ENCODE peak calls at places on chromosome 4, in seven cellular contexts. One of them, this sample, is unnamed.

GRCh38 chr4:120071192-120071795 is 4.6 kb upstream of the MAD2L1 start:
- DNase-seq in neuronal stem cell: peak; percentile 31
- DNase-seq in mesenchymal stem cell: peak; percentile 71
- DNase-seq in IMR-90: peak; percentile 80
- DNase-seq in H9: no peak
- DNase-seq in H1: no peak
- DNase-seq in mesendoderm: peak; percentile 50
- DNase-seq in this sample: peak; percentile 82

GRCh38 chr4:158754385-158755180 is 14.2 kb upstream of the FNIP2 start:
- DNase-seq in neuronal stem cell: no peak
- DNase-seq in mesenchymal stem cell: no peak
- DNase-seq in IMR-90: peak; percentile 70
- DNase-seq in H9: no peak
- DNase-seq in H1: no peak
- DNase-seq in mesendoderm: no peak
- DNase-seq in this sample: peak; percentile 43

GRCh38 chr4:83932996-83933395 is 397.1 kb downstream of the GPAT3 start:
- DNase-seq in neuronal stem cell: no peak
- DNase-seq in mesenchymal stem cell: no peak
- DNase-seq in IMR-90: peak; percentile 10
- DNase-seq in H9: no peak
- DNase-seq in H1: no peak
- DNase-seq in mesendoderm: no peak
- DNase-seq in this sample: no peak

GRCh38 chr4:126678608-126679007 is 954.1 kb upstream of the INTU start:
- DNase-seq in neuronal stem cell: no peak
- DNase-seq in mesenchymal stem cell: no peak
- DNase-seq in IMR-90: no peak
- DNase-seq in H9: no peak
- DNase-seq in H1: no peak
- DNase-seq in mesendoderm: no peak
- DNase-seq in this sample: no peak

GRCh38 chr4:115580901-115581300 is 467.5 kb upstream of the NDST4 start:
- DNase-seq in neuronal stem cell: no peak
- DNase-seq in mesenchymal stem cell: no peak
- DNase-seq in IMR-90: no peak
- DNase-seq in H9: no peak
- DNase-seq in H1: no peak
- DNase-seq in mesendoderm: no peak
- DNase-seq in this sample: no peak

GRCh38 chr4:62210521-62210920 is 1010.4 kb downstream of the ADGRL3 start:
- DNase-seq in neuronal stem cell: no peak
- DNase-seq in mesenchymal stem cell: peak; percentile 4
- DNase-seq in IMR-90: no peak
- DNase-seq in H9: no peak
- DNase-seq in H1: no peak
- DNase-seq in mesendoderm: no peak
- DNase-seq in this sample: no peak

GRCh38 chr4:11455201-11455835 is 26.6 kb upstream of the HS3ST1 start:
- DNase-seq in neuronal stem cell: no peak
- DNase-seq in mesenchymal stem cell: no peak
- DNase-seq in IMR-90: no peak
- DNase-seq in H9: no peak
- DNase-seq in H1: no peak
- DNase-seq in mesendoderm: no peak
- DNase-seq in this sample: no peak

GRCh38 chr4:110467400-110467799 is 8.6 kb upstream of the ENPEP start:
- DNase-seq in neuronal stem cell: no peak
- DNase-seq in mesenchymal stem cell: no peak
- DNase-seq in IMR-90: no peak
- DNase-seq in H9: no peak
- DNase-seq in H1: no peak
- DNase-seq in mesendoderm: no peak
- DNase-seq in this sample: no peak

GRCh38 chr4:106583567-106583966 is 215.0 kb upstream of the GIMD1 start:
- DNase-seq in neuronal stem cell: no peak
- DNase-seq in mesenchymal stem cell: peak; percentile 80
- DNase-seq in IMR-90: peak; percentile 94
- DNase-seq in H9: no peak
- DNase-seq in H1: no peak
- DNase-seq in mesendoderm: peak; percentile 57
- DNase-seq in this sample: peak; percentile 3

GRCh38 chr4:11160288-11160687 is 268.4 kb downstream of the HS3ST1 start:
- DNase-seq in neuronal stem cell: no peak
- DNase-seq in mesenchymal stem cell: no peak
- DNase-seq in IMR-90: no peak
- DNase-seq in H9: no peak
- DNase-seq in H1: no peak
- DNase-seq in mesendoderm: no peak
- DNase-seq in this sample: no peak

GRCh38 chr4:123580981-123581664 is 184.5 kb downstream of the SPRY1 start:
- DNase-seq in neuronal stem cell: no peak
- DNase-seq in mesenchymal stem cell: no peak
- DNase-seq in IMR-90: no peak
- DNase-seq in H9: no peak
- DNase-seq in H1: no peak
- DNase-seq in mesendoderm: no peak
- DNase-seq in this sample: no peak

GRCh38 chr4:84596826-84597225 is 13.9 kb downstream of the CDS1 start:
- DNase-seq in neuronal stem cell: no peak
- DNase-seq in mesenchymal stem cell: no peak
- DNase-seq in IMR-90: no peak
- DNase-seq in H9: peak; percentile 67
- DNase-seq in H1: no peak
- DNase-seq in mesendoderm: peak; percentile 84
- DNase-seq in this sample: peak; percentile 38

GRCh38 chr4:122911588-122911987 is 10.8 kb downstream of the NUDT6 start:
- DNase-seq in neuronal stem cell: no peak
- DNase-seq in mesenchymal stem cell: no peak
- DNase-seq in IMR-90: no peak
- DNase-seq in H9: no peak
- DNase-seq in H1: no peak
- DNase-seq in mesendoderm: no peak
- DNase-seq in this sample: peak; percentile 60

GRCh38 chr4:168666531-168666930 is 169.7 kb downstream of the PALLD start:
- DNase-seq in neuronal stem cell: no peak
- DNase-seq in mesenchymal stem cell: peak; percentile 75
- DNase-seq in IMR-90: peak; percentile 55
- DNase-seq in H9: no peak
- DNase-seq in H1: no peak
- DNase-seq in mesendoderm: no peak
- DNase-seq in this sample: no peak

GRCh38 chr4:76589872-76590846 is 155.1 kb downstream of the SHROOM3 start:
- DNase-seq in neuronal stem cell: peak; percentile 87
- DNase-seq in mesenchymal stem cell: peak; percentile 90
- DNase-seq in IMR-90: peak; percentile 92
- DNase-seq in H9: peak; percentile 94
- DNase-seq in H1: peak; percentile 85
- DNase-seq in mesendoderm: peak; percentile 99
- DNase-seq in this sample: peak; percentile 92

GRCh38 chr4:125011646-125012045 is 299.1 kb upstream of the ANKRD50 start:
- DNase-seq in neuronal stem cell: no peak
- DNase-seq in mesenchymal stem cell: peak; percentile 18
- DNase-seq in IMR-90: peak; percentile 8
- DNase-seq in H9: no peak
- DNase-seq in H1: no peak
- DNase-seq in mesendoderm: no peak
- DNase-seq in this sample: no peak

GRCh38 chr4:165872443-165873297 is at the start of gene TLL1:
- DNase-seq in neuronal stem cell: no peak
- DNase-seq in mesenchymal stem cell: peak; percentile 22
- DNase-seq in IMR-90: no peak
- DNase-seq in H9: peak; percentile 34
- DNase-seq in H1: no peak
- DNase-seq in mesendoderm: peak; percentile 41
- DNase-seq in this sample: no peak

GRCh38 chr4:114423582-114423981 is 175.0 kb upstream of the UGT8 start:
- DNase-seq in neuronal stem cell: no peak
- DNase-seq in mesenchymal stem cell: no peak
- DNase-seq in IMR-90: no peak
- DNase-seq in H9: no peak
- DNase-seq in H1: no peak
- DNase-seq in mesendoderm: no peak
- DNase-seq in this sample: no peak

GRCh38 chr4:45004847-45005565 is 278.6 kb upstream of the GNPDA2 start:
- DNase-seq in neuronal stem cell: no peak
- DNase-seq in mesenchymal stem cell: peak; percentile 30
- DNase-seq in IMR-90: no peak
- DNase-seq in H9: no peak
- DNase-seq in H1: no peak
- DNase-seq in mesendoderm: no peak
- DNase-seq in this sample: no peak

GRCh38 chr4:69760455-69760854 is at the start of gene SULT1B1:
- DNase-seq in neuronal stem cell: no peak
- DNase-seq in mesenchymal stem cell: peak; percentile 45
- DNase-seq in IMR-90: peak; percentile 43
- DNase-seq in H9: no peak
- DNase-seq in H1: no peak
- DNase-seq in mesendoderm: no peak
- DNase-seq in this sample: no peak

GRCh38 chr4:154928640-154929257 is 147.7 kb downstream of the RBM46 start:
- DNase-seq in neuronal stem cell: peak; percentile 21
- DNase-seq in mesenchymal stem cell: no peak
- DNase-seq in IMR-90: peak; percentile 55
- DNase-seq in H9: peak; percentile 39
- DNase-seq in H1: peak; percentile 17
- DNase-seq in mesendoderm: peak; percentile 71
- DNase-seq in this sample: peak; percentile 9

GRCh38 chr4:57405359-57405758 is 295.2 kb upstream of the IGFBP7 start:
- DNase-seq in neuronal stem cell: no peak
- DNase-seq in mesenchymal stem cell: no peak
- DNase-seq in IMR-90: no peak
- DNase-seq in H9: no peak
- DNase-seq in H1: no peak
- DNase-seq in mesendoderm: no peak
- DNase-seq in this sample: peak; percentile 99

GRCh38 chr4:74262522-74262921 is 45.7 kb upstream of the EPGN start:
- DNase-seq in neuronal stem cell: no peak
- DNase-seq in mesenchymal stem cell: no peak
- DNase-seq in IMR-90: no peak
- DNase-seq in H9: no peak
- DNase-seq in H1: no peak
- DNase-seq in mesendoderm: no peak
- DNase-seq in this sample: no peak

DNA sequence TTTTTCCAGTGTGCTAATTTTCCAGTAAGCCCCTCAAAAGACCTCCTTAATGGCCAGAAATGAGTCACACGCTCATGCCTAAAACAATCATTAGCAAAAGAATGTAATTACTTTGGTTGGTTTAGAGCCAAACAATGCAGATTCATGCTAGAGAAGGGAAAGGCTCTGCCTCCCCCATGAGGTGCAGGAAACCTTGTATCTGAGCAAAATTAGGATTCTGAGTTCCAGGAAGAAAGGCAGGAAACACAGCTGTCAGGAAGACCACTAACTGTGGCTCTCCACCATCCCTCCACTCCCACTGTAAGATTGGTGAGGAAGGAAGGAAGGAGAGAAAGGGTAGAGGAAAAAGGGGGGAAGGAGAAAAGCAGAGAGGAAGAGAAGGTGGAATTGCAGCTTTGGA is 104.9 kb upstream of the DHX15 start:
- DNase-seq in neuronal stem cell: no peak
- DNase-seq in mesenchymal stem cell: no peak
- DNase-seq in IMR-90: no peak
- DNase-seq in H9: no peak
- DNase-seq in H1: no peak
- DNase-seq in mesendoderm: no peak
- DNase-seq in this sample: no peak
- H4K8ac ChIP-seq in neuronal stem cell: no peak overlapping the region
- H4K8ac ChIP-seq in mesenchymal stem cell: no peak overlapping the region
- H4K8ac ChIP-seq in IMR-90: no peak overlapping the region
- H4K8ac ChIP-seq in H9: no peak overlapping the region
- H4K8ac ChIP-seq in H1: no peak overlapping the region
- H4K8ac ChIP-seq in mesendoderm: no peak overlapping the region
- H4K8ac ChIP-seq in this sample: no peak overlapping the region

GRCh38 chr4:86974481-86975050 is 39.8 kb downstream of the AFF1 start:
- DNase-seq in neuronal stem cell: no peak
- DNase-seq in mesenchymal stem cell: no peak
- DNase-seq in IMR-90: no peak
- DNase-seq in H9: no peak
- DNase-seq in H1: no peak
- DNase-seq in mesendoderm: no peak
- DNase-seq in this sample: no peak
- H3K18ac ChIP-seq in neuronal stem cell: no peak overlapping the region
- H3K18ac ChIP-seq in mesenchymal stem cell: no peak overlapping the region
- H3K18ac ChIP-seq in IMR-90: no peak overlapping the region
- H3K18ac ChIP-seq in H9: no peak overlapping the region
- H3K18ac ChIP-seq in H1: no peak overlapping the region
- H3K18ac ChIP-seq in mesendoderm: no peak overlapping the region
- H3K18ac ChIP-seq in this sample: no peak overlapping the region

DNA sequence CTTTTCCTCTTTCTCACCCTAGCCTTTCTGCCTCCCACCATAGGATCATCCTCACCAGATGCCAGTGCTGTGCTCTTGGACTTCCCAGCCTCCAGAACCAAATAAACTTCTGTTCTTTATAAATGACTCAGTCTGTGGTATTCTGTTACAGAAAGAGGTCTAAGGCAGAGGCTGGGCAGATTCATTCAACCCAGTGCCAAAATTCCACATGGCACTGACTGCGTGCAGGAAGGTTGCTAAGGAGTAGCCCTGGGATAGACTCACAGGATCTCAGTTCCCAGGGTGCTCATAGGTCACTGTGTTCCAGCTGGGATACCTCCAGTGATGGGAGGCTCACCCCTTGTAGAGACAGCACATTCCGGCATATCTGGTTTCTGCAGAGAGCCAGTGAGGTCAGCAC is 22.0 kb downstream of the SORCS2 start:
- DNase-seq in neuronal stem cell: no peak
- DNase-seq in mesenchymal stem cell: no peak
- DNase-seq in IMR-90: no peak
- DNase-seq in H9: no peak
- DNase-seq in H1: no peak
- DNase-seq in mesendoderm: no peak
- DNase-seq in this sample: no peak
- H4K8ac ChIP-seq in neuronal stem cell: no peak overlapping the region
- H4K8ac ChIP-seq in mesenchymal stem cell: no peak overlapping the region
- H4K8ac ChIP-seq in IMR-90: no peak overlapping the region
- H4K8ac ChIP-seq in H9: no peak overlapping the region
- H4K8ac ChIP-seq in H1: no peak overlapping the region
- H4K8ac ChIP-seq in mesendoderm: no peak overlapping the region
- H4K8ac ChIP-seq in this sample: no peak overlapping the region

GRCh38 chr4:152946460-152946859 is 10.3 kb downstream of the FHDC1 start:
- DNase-seq in neuronal stem cell: no peak
- DNase-seq in mesenchymal stem cell: peak; percentile 33
- DNase-seq in IMR-90: no peak
- DNase-seq in H9: no peak
- DNase-seq in H1: no peak
- DNase-seq in mesendoderm: no peak
- DNase-seq in this sample: no peak
- H3K18ac ChIP-seq in neuronal stem cell: no peak overlapping the region
- H3K18ac ChIP-seq in mesenchymal stem cell: no peak overlapping the region
- H3K18ac ChIP-seq in IMR-90: no peak overlapping the region
- H3K18ac ChIP-seq in H9: no peak overlapping the region
- H3K18ac ChIP-seq in H1: no peak overlapping the region
- H3K18ac ChIP-seq in mesendoderm: no peak overlapping the region
- H3K18ac ChIP-seq in this sample: no peak overlapping the region

GRCh38 chr4:184292465-184292867 is 74.8 kb upstream of the ENPP6 start:
- DNase-seq in neuronal stem cell: no peak
- DNase-seq in mesenchymal stem cell: no peak
- DNase-seq in IMR-90: no peak
- DNase-seq in H9: no peak
- DNase-seq in H1: no peak
- DNase-seq in mesendoderm: no peak
- DNase-seq in this sample: no peak
- H4K8ac ChIP-seq in neuronal stem cell: no peak overlapping the region
- H4K8ac ChIP-seq in mesenchymal stem cell: no peak overlapping the region
- H4K8ac ChIP-seq in IMR-90: no peak overlapping the region
- H4K8ac ChIP-seq in H9: no peak overlapping the region
- H4K8ac ChIP-seq in H1: peak overlapping the region; percentile 43
- H4K8ac ChIP-seq in mesendoderm: no peak overlapping the region
- H4K8ac ChIP-seq in this sample: no peak overlapping the region